ENCODE peak calls at places on chromosomes 4 and X, in five cellular contexts. One of them, this sample, is unnamed.

GRCh38 chr4:3285558-3286334 is 7.1 kb upstream of the RGS12 start:
- DNase-seq in K562: no peak
- DNase-seq in heart right ventricle: no peak
- DNase-seq in astrocyte: peak; percentile 69
- DNase-seq in ovary: no peak
- DNase-seq in this sample: no peak

GRCh38 chr4:147009875-147010274 is 64.2 kb upstream of the TTC29 start:
- DNase-seq in K562: no peak
- DNase-seq in astrocyte: no peak
- DNase-seq in heart right ventricle: no peak
- DNase-seq in ovary: no peak
- DNase-seq in this sample: no peak

GRCh38 chrX:68193234-68193633 is 240.1 kb downstream of the OPHN1 start:
- DNase-seq in astrocyte: no peak
- DNase-seq in heart right ventricle: no peak
- DNase-seq in ovary: no peak
- DNase-seq in K562: no peak
- DNase-seq in this sample: no peak

GRCh38 chr4:102610007-102610406 is 108.8 kb downstream of the NFKB1 start:
- DNase-seq in heart right ventricle: no peak
- DNase-seq in ovary: no peak
- DNase-seq in astrocyte: no peak
- DNase-seq in K562: no peak
- DNase-seq in this sample: no peak

GRCh38 chr4:186149872-186150271 is 41.5 kb upstream of the CYP4V2 start:
- DNase-seq in K562: no peak
- DNase-seq in ovary: peak; percentile 62
- DNase-seq in heart right ventricle: peak; percentile 82
- DNase-seq in astrocyte: no peak
- DNase-seq in this sample: peak; percentile 85

GRCh38 chr4:140176735-140177134 is 22.8 kb upstream of the MAML3 start:
- DNase-seq in heart right ventricle: no peak
- DNase-seq in ovary: no peak
- DNase-seq in astrocyte: peak; percentile 67
- DNase-seq in K562: no peak
- DNase-seq in this sample: no peak

GRCh38 chr4:123807866-123808265 is 411.3 kb downstream of the SPRY1 start:
- DNase-seq in ovary: no peak
- DNase-seq in astrocyte: no peak
- DNase-seq in heart right ventricle: no peak
- DNase-seq in K562: no peak
- DNase-seq in this sample: no peak

GRCh38 chr4:42119916-42120315 is 32.5 kb downstream of the BEND4 start:
- DNase-seq in astrocyte: no peak
- DNase-seq in ovary: no peak
- DNase-seq in heart right ventricle: no peak
- DNase-seq in K562: no peak
- DNase-seq in this sample: no peak

GRCh38 chrX:151776113-151776790 is 41.7 kb downstream of the CNGA2 start:
- DNase-seq in astrocyte: no peak
- DNase-seq in heart right ventricle: peak; percentile 20
- DNase-seq in ovary: no peak
- DNase-seq in K562: no peak
- DNase-seq in this sample: no peak

GRCh38 chrX:49792376-49792775 is 36.7 kb upstream of the PAGE4 start:
- DNase-seq in heart right ventricle: no peak
- DNase-seq in K562: no peak
- DNase-seq in astrocyte: no peak
- DNase-seq in ovary: no peak
- DNase-seq in this sample: no peak

GRCh38 chrX:134692990-134693389 is 34.7 kb upstream of the PLAC1 start:
- DNase-seq in heart right ventricle: no peak
- DNase-seq in ovary: no peak
- DNase-seq in K562: no peak
- DNase-seq in astrocyte: peak; percentile 79
- DNase-seq in this sample: no peak

GRCh38 chr4:25011135-25011866 is 19.4 kb downstream of the LGI2 start:
- DNase-seq in K562: no peak
- DNase-seq in ovary: no peak
- DNase-seq in heart right ventricle: no peak
- DNase-seq in astrocyte: no peak
- DNase-seq in this sample: no peak

GRCh38 chr4:39637572-39638357 is 900 bp downstream of the SMIM14 start:
- DNase-seq in astrocyte: peak; percentile 64
- DNase-seq in K562: peak; percentile 22
- DNase-seq in heart right ventricle: peak; percentile 53
- DNase-seq in ovary: peak; percentile 48
- DNase-seq in this sample: peak; percentile 38

GRCh38 chrX:78437621-78438020 is 110.2 kb upstream of the CYSLTR1 start:
- DNase-seq in heart right ventricle: no peak
- DNase-seq in ovary: no peak
- DNase-seq in K562: no peak
- DNase-seq in astrocyte: no peak
- DNase-seq in this sample: no peak

GRCh38 chr4:119744580-119744979 is 116.0 kb upstream of the PDE5A start:
- DNase-seq in astrocyte: no peak
- DNase-seq in ovary: no peak
- DNase-seq in K562: no peak
- DNase-seq in heart right ventricle: no peak
- DNase-seq in this sample: no peak

GRCh38 chr4:183130328-183131155 is 31.5 kb downstream of the WWC2 start:
- DNase-seq in heart right ventricle: peak; percentile 50
- DNase-seq in astrocyte: peak; percentile 71
- DNase-seq in K562: no peak
- DNase-seq in ovary: no peak
- DNase-seq in this sample: peak; percentile 61

GRCh38 chr4:33722254-33722653 is 2522.1 kb downstream of the ARAP2 start:
- DNase-seq in ovary: no peak
- DNase-seq in astrocyte: peak; percentile 20
- DNase-seq in K562: no peak
- DNase-seq in heart right ventricle: no peak
- DNase-seq in this sample: no peak

GRCh38 chrX:638482-639131 is 8.0 kb downstream of the SHOX start:
- DNase-seq in heart right ventricle: no peak
- DNase-seq in ovary: no peak
- DNase-seq in astrocyte: no peak
- DNase-seq in K562: no peak
- DNase-seq in this sample: no peak

GRCh38 chrX:43881410-43882293 is 598 bp downstream of the MAOB start:
- DNase-seq in astrocyte: no peak
- DNase-seq in K562: no peak
- DNase-seq in ovary: peak; percentile 51
- DNase-seq in heart right ventricle: no peak
- DNase-seq in this sample: no peak

GRCh38 chrX:129945131-129945530 is 37.3 kb upstream of the BCORL1 start:
- DNase-seq in heart right ventricle: no peak
- DNase-seq in ovary: no peak
- DNase-seq in K562: no peak
- DNase-seq in astrocyte: no peak
- DNase-seq in this sample: no peak

GRCh38 chr4:157779084-157779483 is 393.7 kb downstream of the GASK1B start:
- DNase-seq in heart right ventricle: no peak
- DNase-seq in ovary: no peak
- DNase-seq in K562: no peak
- DNase-seq in astrocyte: no peak
- DNase-seq in this sample: peak; percentile 37

GRCh38 chrX:15911729-15912550 is 57.3 kb upstream of the AP1S2 start:
- DNase-seq in astrocyte: no peak
- DNase-seq in ovary: no peak
- DNase-seq in K562: no peak
- DNase-seq in heart right ventricle: no peak
- DNase-seq in this sample: no peak

GRCh38 chr4:112523008-112523440 is 7.0 kb upstream of the NEUROG2 start:
- DNase-seq in K562: peak; percentile 45
- DNase-seq in astrocyte: peak; percentile 24
- DNase-seq in ovary: no peak
- DNase-seq in heart right ventricle: no peak
- DNase-seq in this sample: peak; percentile 72

GRCh38 chr4:157821814-157822213 is 351.0 kb downstream of the GASK1B start:
- DNase-seq in ovary: no peak
- DNase-seq in heart right ventricle: no peak
- DNase-seq in K562: no peak
- DNase-seq in astrocyte: no peak
- DNase-seq in this sample: no peak

GRCh38 chr4:188021548-188022249 is 26.1 kb downstream of the ZFP42 start:
- DNase-seq in astrocyte: no peak
- DNase-seq in heart right ventricle: no peak
- DNase-seq in ovary: no peak
- DNase-seq in K562: no peak
- DNase-seq in this sample: no peak

GRCh38 chrX:155645180-155645579 is 32.4 kb upstream of the TMLHE start:
- DNase-seq in K562: no peak
- DNase-seq in astrocyte: no peak
- DNase-seq in heart right ventricle: no peak
- DNase-seq in ovary: no peak
- DNase-seq in this sample: no peak

GRCh38 chrX:29071525-29071924 is 484.3 kb downstream of the IL1RAPL1 start:
- DNase-seq in ovary: no peak
- DNase-seq in astrocyte: peak; percentile 6
- DNase-seq in K562: no peak
- DNase-seq in heart right ventricle: no peak
- DNase-seq in this sample: no peak

GRCh38 chr4:138952405-138952804 is 63.2 kb upstream of the NOCT start:
- DNase-seq in astrocyte: peak; percentile 34
- DNase-seq in K562: no peak
- DNase-seq in heart right ventricle: no peak
- DNase-seq in ovary: no peak
- DNase-seq in this sample: no peak

GRCh38 chr4:15333692-15334633 is 93.9 kb upstream of the C1QTNF7 start:
- DNase-seq in ovary: no peak
- DNase-seq in astrocyte: peak; percentile 40
- DNase-seq in heart right ventricle: no peak
- DNase-seq in K562: no peak
- DNase-seq in this sample: no peak

GRCh38 chr4:118034061-118034785 is at the start of gene NDST3:
- DNase-seq in heart right ventricle: peak; percentile 6
- DNase-seq in astrocyte: peak; percentile 65
- DNase-seq in K562: no peak
- DNase-seq in ovary: peak; percentile 11
- DNase-seq in this sample: peak; percentile 86

GRCh38 chr4:1540601-1541375 is 134.5 kb upstream of the NKX1-1 start:
- DNase-seq in astrocyte: no peak
- DNase-seq in ovary: no peak
- DNase-seq in heart right ventricle: no peak
- DNase-seq in K562: peak; percentile 39
- DNase-seq in this sample: no peak

GRCh38 chr4:13919021-13919441 is 291.5 kb upstream of the BOD1L1 start:
- DNase-seq in heart right ventricle: no peak
- DNase-seq in K562: no peak
- DNase-seq in astrocyte: peak; percentile 74
- DNase-seq in ovary: no peak
- DNase-seq in this sample: no peak

GRCh38 chrX:105975382-105975781 is 63.1 kb downstream of the SERPINA7 start:
- DNase-seq in K562: no peak
- DNase-seq in astrocyte: no peak
- DNase-seq in ovary: no peak
- DNase-seq in heart right ventricle: no peak
- DNase-seq in this sample: no peak

GRCh38 chr4:26830701-26831100 is 29.9 kb upstream of the STIM2 start:
- DNase-seq in K562: no peak
- DNase-seq in heart right ventricle: no peak
- DNase-seq in ovary: no peak
- DNase-seq in astrocyte: no peak
- DNase-seq in this sample: no peak
- H3K4me1 ChIP-seq in K562: no peaks in the 10 kb centered on the region
- H3K4me1 ChIP-seq in heart right ventricle: no peaks in the 10 kb centered on the region
- H3K4me1 ChIP-seq in ovary: peaks cover 4% of the 10 kb centered on the region
- H3K4me1 ChIP-seq in astrocyte: no peaks in the 10 kb centered on the region
- H3K4me1 ChIP-seq in this sample: no peaks in the 10 kb centered on the region

DNA sequence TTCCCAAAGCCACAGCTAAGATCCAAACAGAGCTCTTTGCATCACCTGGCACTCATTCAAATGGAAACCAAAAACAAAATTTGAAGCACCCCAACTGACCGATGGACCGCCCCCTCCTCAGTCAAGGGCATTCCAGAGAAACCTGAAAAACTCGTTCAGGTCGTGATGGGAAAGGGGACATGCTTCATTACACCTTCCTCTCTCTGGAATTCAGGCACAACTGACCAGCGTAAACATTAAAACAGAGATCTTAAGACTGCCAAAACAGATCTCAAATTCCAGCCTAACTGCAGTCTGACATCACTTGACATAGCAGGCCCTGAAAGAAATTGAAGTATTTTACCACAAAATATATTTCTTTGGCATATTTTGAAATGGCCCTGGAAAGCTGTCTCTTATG is 28.5 kb downstream of the PTTG2 start:
- DNase-seq in ovary: no peak
- DNase-seq in heart right ventricle: no peak
- DNase-seq in K562: no peak
- DNase-seq in astrocyte: peak; percentile 28
- DNase-seq in this sample: no peak
- H3K4me3 ChIP-seq in ovary: no peak overlapping the region
- H3K4me3 ChIP-seq in heart right ventricle: no peak overlapping the region
- H3K4me3 ChIP-seq in K562: no peak overlapping the region
- H3K4me3 ChIP-seq in astrocyte: no peak overlapping the region
- H3K4me3 ChIP-seq in this sample: no peak overlapping the region

DNA sequence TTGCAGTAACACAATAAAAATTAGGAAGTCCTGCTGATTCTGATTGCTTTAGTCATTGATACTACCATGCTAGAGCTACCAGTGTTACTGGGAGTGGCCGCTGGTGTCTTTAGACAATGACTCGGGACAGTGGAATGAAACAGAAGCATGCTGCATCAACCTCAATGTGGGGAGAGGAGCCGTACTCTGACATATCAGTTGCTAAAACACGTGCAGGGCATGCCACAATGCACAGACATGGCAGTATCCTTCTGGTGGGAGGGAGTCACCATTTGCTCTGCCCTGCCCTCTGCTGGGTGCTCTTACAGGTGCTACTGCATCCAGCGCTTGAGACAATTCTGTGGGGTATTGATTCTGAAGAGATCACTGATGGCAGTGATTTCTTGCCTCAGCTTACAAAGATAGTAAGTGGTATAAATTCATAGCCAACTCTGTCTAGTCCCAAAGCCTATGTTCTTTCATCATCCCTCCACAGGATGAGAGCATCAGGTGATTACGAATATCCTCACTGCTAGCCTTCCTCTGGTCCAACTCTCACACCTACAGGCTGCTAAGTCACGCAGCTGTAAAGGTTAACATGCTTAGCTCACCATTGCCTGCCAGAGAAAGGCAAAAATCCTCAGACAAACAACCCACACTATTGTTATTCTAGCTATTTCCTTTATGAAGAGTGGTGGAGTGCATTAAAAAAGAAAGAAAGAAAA is 43.7 kb downstream of the NSG1 start:
- DNase-seq in K562: peak; percentile 75
- DNase-seq in ovary: no peak
- DNase-seq in astrocyte: peak; percentile 74
- DNase-seq in heart right ventricle: no peak
- DNase-seq in this sample: peak; percentile 86
- TF ChIP-seq CTCF in K562: peak; percentile 82
- TF ChIP-seq CTCF in ovary: no peak
- TF ChIP-seq CTCF in astrocyte: peak; percentile 91
- TF ChIP-seq CTCF in heart right ventricle: peak; percentile 51
- TF ChIP-seq CTCF in this sample: peak; percentile 96

DNA sequence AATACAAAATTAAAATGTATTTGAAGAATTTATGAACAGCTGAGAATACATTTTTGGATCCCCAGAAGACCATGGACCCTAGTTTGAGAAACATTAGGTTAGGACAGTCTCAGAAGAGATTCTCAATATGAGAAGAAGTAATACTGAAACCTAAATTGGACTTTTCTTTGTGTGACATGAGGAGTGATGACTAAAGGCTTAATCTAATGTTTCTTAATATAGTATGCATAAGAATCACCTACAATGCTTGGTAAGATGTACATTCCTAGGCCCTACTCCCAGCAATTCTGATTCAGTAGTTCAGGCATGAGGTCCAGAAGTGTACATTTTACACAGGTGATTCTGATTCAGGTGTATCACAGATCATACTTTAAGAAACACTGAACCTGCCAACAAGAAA is 31.6 kb upstream of the HUWE1 start:
- DNase-seq in K562: no peak
- DNase-seq in astrocyte: no peak
- DNase-seq in ovary: no peak
- DNase-seq in heart right ventricle: no peak
- DNase-seq in this sample: no peak
- H3K4me1 ChIP-seq in K562: no peaks in the 10 kb centered on the region
- H3K4me1 ChIP-seq in astrocyte: peaks cover 14% of the 10 kb centered on the region
- H3K4me1 ChIP-seq in ovary: no peaks in the 10 kb centered on the region
- H3K4me1 ChIP-seq in heart right ventricle: no peaks in the 10 kb centered on the region
- H3K4me1 ChIP-seq in this sample: no peaks in the 10 kb centered on the region

This sample was measured in BE2C.